ENCODE peak calls at places on chromosomes 6 and 20, in eight cellular contexts. M is GM23248, T is MM.1S, K is GM23338, J is neural progenitor cell, X is PC-3, P is OCI-LY7, B is hepatocyte. D is an unnamed sample. For H3K79me2, the result is how much of the 10 kb centered on the place peaks cover.

GRCh38 chr6:97133071-97133470 is 149.9 kb downstream of the MMS22L start:
- DNase-seq in M (peak), T (no peak), K (no peak), J (no peak), X (peak), P (no peak), B (no peak), D (peak)

GRCh38 chr6:5083813-5084191 is 1.3 kb upstream of the PPP1R3G start:
- DNase-seq in M (no peak), T (no peak), K (no peak), J (no peak), X (no peak), P (no peak), B (no peak), D (no peak)

GRCh38 chr6:11636121-11636520 is 98.6 kb downstream of the TMEM170B start:
- DNase-seq in M (no peak), T (no peak), K (no peak), J (no peak), X (no peak), P (no peak), B (no peak), D (no peak)

GRCh38 chr6:7787137-7787575 is 61.3 kb downstream of the BMP6 start:
- DNase-seq in M (peak), T (no peak), K (no peak), J (no peak), X (no peak), P (no peak), B (peak), D (no peak)

GRCh38 chr6:139240161-139241010 is 51.4 kb downstream of the TXLNB start:
- DNase-seq in M (peak), T (no peak), K (no peak), J (no peak), X (peak), P (no peak), B (peak), D (no peak)

GRCh38 chr6:91082311-91082803 is 495.5 kb upstream of the MAP3K7 start:
- DNase-seq in M (no peak), T (no peak), K (peak), J (peak), X (peak), P (no peak), B (no peak), D (no peak)

GRCh38 chr6:34518669-34519365 is 37.3 kb downstream of the SPDEF start:
- DNase-seq in M (no peak), T (no peak), K (no peak), J (no peak), X (no peak), P (no peak), B (no peak), D (peak)

GRCh38 chr6:129432738-129433137 is 277.2 kb downstream of the ARHGAP18 start:
- DNase-seq in M (peak), T (no peak), K (peak), J (no peak), X (peak), P (no peak), B (no peak), D (no peak)

GRCh38 chr6:155352812-155353211 is 38.5 kb upstream of the TFB1M start:
- DNase-seq in M (peak), T (no peak), K (no peak), J (no peak), X (no peak), P (no peak), B (no peak), D (no peak)

GRCh38 chr6:145080651-145081050 is 654.7 kb downstream of the EPM2A start:
- DNase-seq in M (no peak), T (no peak), K (no peak), J (no peak), X (no peak), P (no peak), B (no peak), D (no peak)

GRCh38 chr6:109945091-109945490 is 33.0 kb upstream of the GPR6 start:
- DNase-seq in M (no peak), T (no peak), K (no peak), J (no peak), X (no peak), P (no peak), B (no peak), D (no peak)

GRCh38 chr6:96016781-96017180 is 1.0 kb downstream of the FUT9 start:
- DNase-seq in M (no peak), T (no peak), K (peak), J (no peak), X (no peak), P (no peak), B (no peak), D (no peak)

GRCh38 chr6:98487612-98488011 is 346.8 kb upstream of the POU3F2 start:
- DNase-seq in M (no peak), T (no peak), K (peak), J (peak), X (no peak), P (no peak), B (no peak), D (no peak)

GRCh38 chr6:127952831-127953230 is 52.0 kb upstream of the THEMIS start:
- DNase-seq in M (peak), T (no peak), K (no peak), J (peak), X (no peak), P (no peak), B (no peak), D (no peak)

GRCh38 chr6:111952821-111953535 is 79.7 kb upstream of the FYN start:
- DNase-seq in M (peak), T (peak), K (no peak), J (no peak), X (peak), P (no peak), B (no peak), D (no peak)

GRCh38 chr20:63525185-63525584 is 4.6 kb downstream of the PPDPF start:
- DNase-seq in M (no peak), T (no peak), K (no peak), J (no peak), X (no peak), P (no peak), B (no peak), D (no peak)

GRCh38 chr6:15754035-15754705 is 91.3 kb upstream of the DTNBP1 start:
- DNase-seq in M (peak), T (no peak), K (peak), J (no peak), X (peak), P (no peak), B (no peak), D (peak)

GRCh38 chr20:19652591-19653026 is 105.4 kb upstream of the RIN2 start:
- DNase-seq in M (no peak), T (no peak), K (no peak), J (no peak), X (no peak), P (no peak), B (no peak), D (no peak)
- H3K4me3 ChIP-seq in M (no peak), T (no peak), K (no peak), J (no peak), X (no peak), P (no peak), B (no peak), D (no peak)

GRCh38 chr20:39885975-39886649 is 802.9 kb downstream of the MAFB start:
- DNase-seq in M (peak), T (peak), K (peak), J (peak), X (peak), P (peak), B (peak), D (peak)
- TF ChIP-seq EZH2phosphoT487 in M (no peak), T (no peak), K (no peak), J (no peak), X (no peak), P (no peak), B (no peak), D (no peak)

GRCh38 chr6:56720882-56721281 is 78.2 kb upstream of the DST start:
- DNase-seq in M (no peak), T (no peak), K (no peak), J (no peak), X (no peak), P (no peak), B (no peak), D (no peak)

GRCh38 chr6:56714982-56715456 is 72.3 kb upstream of the DST start:
- DNase-seq in M (peak), T (no peak), K (no peak), J (peak), X (peak), P (no peak), B (no peak), D (peak)

GRCh38 chr6:56719310-56719709 is 76.6 kb upstream of the DST start:
- DNase-seq in M (peak), T (no peak), K (no peak), J (no peak), X (no peak), P (no peak), B (no peak), D (no peak)

GRCh38 chr6:56716229-56716628 is 73.5 kb upstream of the DST start:
- DNase-seq in M (no peak), T (no peak), K (no peak), J (no peak), X (no peak), P (no peak), B (no peak), D (no peak)

DNA sequence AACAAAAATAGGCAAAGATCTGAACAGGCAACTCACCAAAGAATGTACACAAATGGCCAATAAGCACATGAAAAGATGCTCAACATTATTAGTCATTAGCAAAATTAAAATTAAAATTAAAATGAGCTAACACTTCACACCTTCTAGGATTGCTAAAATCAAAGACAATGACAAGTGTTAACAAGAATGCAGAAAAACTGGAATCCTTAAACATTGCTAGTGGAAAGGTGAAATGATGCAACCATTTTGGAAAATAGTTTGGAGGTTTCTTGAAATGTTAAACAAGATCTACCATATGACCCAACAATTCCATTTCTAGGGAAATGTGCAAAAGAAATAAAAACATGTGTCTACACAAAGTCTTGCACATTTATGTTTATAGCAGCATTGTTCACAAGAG is 75.5 kb upstream of the DST start:
- DNase-seq in M (no peak), T (no peak), K (no peak), J (no peak), X (no peak), P (no peak), B (no peak), D (no peak)
- H3K79me2 ChIP-seq in M (half or more), T (under half), K (half or more), J (half or more), X (under half), P (under half), B (half or more), D (half or more)

DNA sequence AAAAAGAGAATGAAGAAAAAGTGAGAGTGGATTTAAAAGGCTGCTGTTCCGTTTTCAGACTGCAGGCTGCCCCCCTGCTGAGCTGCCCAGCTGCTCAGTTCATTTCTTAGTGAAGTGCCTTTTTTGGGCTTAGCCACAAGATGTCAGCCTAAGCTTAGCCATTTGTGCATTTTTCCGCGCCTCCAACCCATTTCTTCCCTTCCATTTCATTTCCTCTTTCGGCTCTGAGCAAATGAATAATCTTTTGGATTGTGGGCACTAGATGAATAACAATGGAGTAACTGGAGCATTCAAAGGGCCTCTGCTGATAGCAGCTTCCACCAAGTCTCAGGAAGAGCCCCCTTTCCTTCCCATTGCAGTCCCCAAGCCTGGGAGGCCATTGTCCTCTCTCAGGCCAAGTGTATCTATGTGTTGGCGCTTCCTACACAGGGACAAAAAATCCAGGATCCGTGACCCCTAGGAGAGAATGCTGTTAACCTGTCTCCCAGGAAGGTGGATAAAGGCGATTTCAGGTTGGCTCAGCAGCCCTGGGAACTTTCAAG is 83.5 kb upstream of the SPTLC3 start:
- DNase-seq in M (peak), T (peak), K (peak), J (peak), X (peak), P (peak), B (peak), D (peak)
- H3K4me3 ChIP-seq in M (no peak), T (no peak), K (no peak), J (no peak), X (no peak), P (no peak), B (no peak), D (peak)

DNA sequence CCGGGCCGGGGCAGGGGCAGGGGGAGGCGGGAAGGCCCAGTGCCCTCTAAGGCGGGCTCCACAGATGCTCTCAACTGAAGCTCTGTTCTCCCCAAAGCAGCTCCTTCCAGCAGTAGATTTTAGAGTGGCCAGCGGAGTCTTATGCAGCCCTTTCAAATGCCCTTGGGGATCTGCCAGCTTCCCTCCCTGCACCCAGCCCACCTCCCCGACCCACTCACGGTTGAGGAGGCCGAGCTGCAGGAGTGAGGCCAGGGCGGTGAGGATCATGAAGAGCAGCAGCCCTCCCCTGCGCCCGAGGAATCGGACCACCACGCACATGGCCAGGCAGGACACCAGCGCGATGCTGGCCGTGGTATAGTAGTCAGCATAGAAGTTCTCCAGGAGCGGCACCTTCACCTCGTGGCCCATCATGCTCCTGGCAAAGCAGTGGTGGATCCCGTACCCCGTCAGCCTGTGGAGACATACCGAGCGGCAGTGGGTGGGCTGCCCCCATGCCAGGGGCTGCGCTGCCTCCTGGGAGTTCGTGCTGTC is 28.0 kb downstream of the PSMG4 start:
- DNase-seq in M (no peak), T (no peak), K (no peak), J (no peak), X (no peak), P (no peak), B (no peak), D (no peak)
- TF ChIP-seq EZH2phosphoT487 in M (no peak), T (no peak), K (no peak), J (no peak), X (no peak), P (no peak), B (no peak), D (no peak)

GRCh38 chr6:43805695-43806040 is 35.7 kb downstream of the VEGFA start:
- DNase-seq in M (no peak), T (no peak), K (no peak), J (no peak), X (no peak), P (no peak), B (no peak), D (no peak)
- H3K79me2 ChIP-seq in M (under half), T (under half), K (under half), J (under half), X (under half), P (under half), B (under half), D (under half)

GRCh38 chr20:2418388-2418787 is 37.7 kb downstream of the TGM6 start:
- DNase-seq in M (no peak), T (no peak), K (no peak), J (no peak), X (no peak), P (no peak), B (no peak), D (no peak)
- H3K4me3 ChIP-seq in M (no peak), T (no peak), K (no peak), J (no peak), X (no peak), P (no peak), B (no peak), D (no peak)

DNA sequence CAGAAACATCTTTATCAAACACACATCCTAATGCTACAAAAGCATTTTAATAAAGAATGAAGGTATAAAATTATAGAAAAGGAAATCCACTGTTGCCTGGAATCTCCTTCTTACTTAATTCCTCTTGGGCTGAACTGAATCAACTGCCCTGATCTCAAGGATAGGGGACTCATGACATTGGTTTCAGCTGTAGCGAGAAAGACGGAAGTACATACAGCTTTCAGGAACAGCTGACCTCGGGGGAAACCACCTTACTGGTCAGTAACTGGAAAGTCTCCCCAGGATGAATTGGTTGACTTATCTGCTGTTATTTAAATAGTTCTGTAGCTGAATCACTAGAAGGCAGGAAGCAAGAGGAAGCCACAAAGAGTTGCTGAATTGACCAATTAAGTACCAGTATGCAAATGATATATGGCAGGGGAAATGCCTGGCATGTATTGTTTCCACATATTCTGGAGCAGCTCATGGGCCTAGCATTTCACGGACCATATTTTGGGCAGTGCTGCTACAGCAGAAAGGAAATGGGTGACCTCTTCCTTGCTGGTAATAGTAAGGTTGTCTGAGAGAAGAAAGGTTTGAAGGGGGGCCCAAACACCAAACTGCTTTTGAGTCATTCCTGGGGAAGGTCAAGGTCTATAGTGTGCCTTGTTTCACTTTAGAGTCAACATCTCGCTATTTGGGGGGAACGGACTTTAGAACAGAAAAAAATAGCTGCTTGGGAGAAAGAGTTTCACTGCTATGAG is 43.7 kb upstream of the MAP7 start:
- DNase-seq in M (peak), T (peak), K (peak), J (no peak), X (peak), P (peak), B (peak), D (no peak)
- TF ChIP-seq EZH2phosphoT487 in M (peak), T (no peak), K (no peak), J (no peak), X (no peak), P (no peak), B (no peak), D (no peak)

D was measured in SK-N-SH.